ENCODE peak calls at places on chromosomes 1 and 21, in five cellular contexts. One of them, this sample, is unnamed.

GRCh38 chr1:226903819-226904710 is 33.6 kb downstream of the PSEN2 start:
- DNase-seq in GM12891: no peak
- DNase-seq in HepG2: no peak
- DNase-seq in GM12878: no peak
- DNase-seq in H1: no peak
- DNase-seq in this sample: no peak

GRCh38 chr1:218347713-218348627 is 2.8 kb downstream of the TGFB2 start:
- DNase-seq in GM12891: no peak
- DNase-seq in HepG2: no peak
- DNase-seq in GM12878: no peak
- DNase-seq in H1: no peak
- DNase-seq in this sample: no peak

GRCh38 chr1:168229893-168230292 is 4.1 kb downstream of the SFT2D2 start:
- DNase-seq in GM12891: no peak
- DNase-seq in HepG2: no peak
- DNase-seq in GM12878: no peak
- DNase-seq in H1: no peak
- DNase-seq in this sample: no peak

GRCh38 chr1:39395357-39395831 is 96.0 kb upstream of the BMP8A start:
- DNase-seq in GM12891: no peak
- DNase-seq in HepG2: peak; percentile 21
- DNase-seq in GM12878: no peak
- DNase-seq in H1: no peak
- DNase-seq in this sample: no peak

GRCh38 chr1:179197690-179198297 is 31.7 kb downstream of the ABL2 start:
- DNase-seq in GM12891: no peak
- DNase-seq in HepG2: no peak
- DNase-seq in GM12878: no peak
- DNase-seq in H1: no peak
- DNase-seq in this sample: no peak

GRCh38 chr1:51000160-51000559 is 30.1 kb downstream of the CDKN2C start:
- DNase-seq in GM12891: peak; percentile 18
- DNase-seq in HepG2: no peak
- DNase-seq in GM12878: no peak
- DNase-seq in H1: no peak
- DNase-seq in this sample: no peak

GRCh38 chr1:2547210-2548067 is 8.7 kb upstream of the TNFRSF14 start:
- DNase-seq in GM12891: peak; percentile 64
- DNase-seq in HepG2: no peak
- DNase-seq in GM12878: no peak
- DNase-seq in H1: no peak
- DNase-seq in this sample: no peak

GRCh38 chr1:183024352-183025337 is 1.4 kb downstream of the LAMC1 start:
- DNase-seq in GM12891: no peak
- DNase-seq in HepG2: no peak
- DNase-seq in GM12878: no peak
- DNase-seq in H1: no peak
- DNase-seq in this sample: no peak

GRCh38 chr1:205523891-205524793 is 19.7 kb downstream of the CDK18 start:
- DNase-seq in GM12891: peak; percentile 70
- DNase-seq in HepG2: peak; percentile 68
- DNase-seq in GM12878: no peak
- DNase-seq in H1: peak; percentile 63
- DNase-seq in this sample: peak; percentile 87

GRCh38 chr21:36717901-36718465 is 19.1 kb downstream of the SIM2 start:
- DNase-seq in GM12891: no peak
- DNase-seq in HepG2: no peak
- DNase-seq in GM12878: no peak
- DNase-seq in H1: no peak
- DNase-seq in this sample: no peak

GRCh38 chr21:24210130-24210529 is 1397.2 kb downstream of the MRPL39 start:
- DNase-seq in GM12891: no peak
- DNase-seq in HepG2: no peak
- DNase-seq in GM12878: no peak
- DNase-seq in H1: no peak
- DNase-seq in this sample: no peak

GRCh38 chr21:28727809-28728208 is 264.9 kb downstream of the LTN1 start:
- DNase-seq in GM12891: no peak
- DNase-seq in HepG2: no peak
- DNase-seq in GM12878: no peak
- DNase-seq in H1: no peak
- DNase-seq in this sample: no peak

GRCh38 chr1:145917595-145917994 is 922 bp downstream of the PEX11B start:
- DNase-seq in GM12891: no peak
- DNase-seq in HepG2: no peak
- DNase-seq in GM12878: no peak
- DNase-seq in H1: no peak
- DNase-seq in this sample: no peak

GRCh38 chr1:181089017-181089776 is 697 bp downstream of the IER5 start:
- DNase-seq in GM12891: no peak
- DNase-seq in HepG2: no peak
- DNase-seq in GM12878: no peak
- DNase-seq in H1: no peak
- DNase-seq in this sample: peak; percentile 73

GRCh38 chr21:26506951-26507350 is 66.1 kb downstream of the CYYR1 start:
- DNase-seq in GM12891: no peak
- DNase-seq in HepG2: no peak
- DNase-seq in GM12878: no peak
- DNase-seq in H1: no peak
- DNase-seq in this sample: no peak

GRCh38 chr21:14116080-14116481 is 94.7 kb downstream of the LIPI start:
- DNase-seq in GM12891: no peak
- DNase-seq in HepG2: no peak
- DNase-seq in GM12878: peak; percentile 63
- DNase-seq in H1: no peak
- DNase-seq in this sample: no peak

GRCh38 chr1:26259578-26259977 is 20.3 kb upstream of the SH3BGRL3 start:
- DNase-seq in GM12891: no peak
- DNase-seq in HepG2: no peak
- DNase-seq in GM12878: no peak
- DNase-seq in H1: no peak
- DNase-seq in this sample: no peak

GRCh38 chr1:247118946-247119446 is 14.8 kb upstream of the ZNF669 start:
- DNase-seq in GM12891: no peak
- DNase-seq in HepG2: peak; percentile 79
- DNase-seq in GM12878: no peak
- DNase-seq in H1: peak; percentile 93
- DNase-seq in this sample: peak; percentile 72

GRCh38 chr1:117025568-117025967 is 24.0 kb downstream of the CD101 start:
- DNase-seq in GM12891: no peak
- DNase-seq in HepG2: no peak
- DNase-seq in GM12878: no peak
- DNase-seq in H1: no peak
- DNase-seq in this sample: no peak

GRCh38 chr1:224529844-224530243 is 86.3 kb upstream of the CNIH3 start:
- DNase-seq in GM12891: no peak
- DNase-seq in HepG2: no peak
- DNase-seq in GM12878: no peak
- DNase-seq in H1: no peak
- DNase-seq in this sample: no peak

GRCh38 chr1:49197081-49197480 is 420.4 kb upstream of the BEND5 start:
- DNase-seq in GM12891: no peak
- DNase-seq in HepG2: no peak
- DNase-seq in GM12878: no peak
- DNase-seq in H1: no peak
- DNase-seq in this sample: no peak

GRCh38 chr1:61502011-61502410 is 222.9 kb downstream of the TM2D1 start:
- DNase-seq in GM12891: no peak
- DNase-seq in HepG2: no peak
- DNase-seq in GM12878: no peak
- DNase-seq in H1: no peak
- DNase-seq in this sample: no peak

GRCh38 chr1:39898648-39899603 is 2.8 kb downstream of the MYCL start:
- DNase-seq in GM12891: peak; percentile 34
- DNase-seq in HepG2: peak; percentile 82
- DNase-seq in GM12878: no peak
- DNase-seq in H1: no peak
- DNase-seq in this sample: peak; percentile 85

GRCh38 chr1:17437260-17438175 is 2.0 kb downstream of the RCC2 start:
- DNase-seq in GM12891: peak; percentile 83
- DNase-seq in HepG2: no peak
- DNase-seq in GM12878: no peak
- DNase-seq in H1: no peak
- DNase-seq in this sample: peak; percentile 96
- TF ChIP-seq TAF1 in GM12891: no peak
- TF ChIP-seq TAF1 in HepG2: no peak
- TF ChIP-seq TAF1 in GM12878: no peak
- TF ChIP-seq TAF1 in H1: peak; percentile 32
- TF ChIP-seq TAF1 in this sample: peak; percentile 15

GRCh38 chr1:107444302-107444701 is 303.5 kb downstream of the NTNG1 start:
- DNase-seq in GM12891: no peak
- DNase-seq in HepG2: no peak
- DNase-seq in GM12878: no peak
- DNase-seq in H1: no peak
- DNase-seq in this sample: no peak
- TF ChIP-seq TAF1 in GM12891: no peak
- TF ChIP-seq TAF1 in HepG2: no peak
- TF ChIP-seq TAF1 in GM12878: no peak
- TF ChIP-seq TAF1 in H1: no peak
- TF ChIP-seq TAF1 in this sample: no peak

GRCh38 chr21:39182484-39183271 is 573 bp downstream of the PSMG1 start:
- DNase-seq in GM12891: no peak
- DNase-seq in HepG2: no peak
- DNase-seq in GM12878: no peak
- DNase-seq in H1: no peak
- DNase-seq in this sample: no peak

GRCh38 chr21:39182016-39182415 is 1.2 kb downstream of the PSMG1 start:
- DNase-seq in GM12891: no peak
- DNase-seq in HepG2: no peak
- DNase-seq in GM12878: no peak
- DNase-seq in H1: no peak
- DNase-seq in this sample: no peak

GRCh38 chr21:39183272-39184049 is at the start of gene PSMG1:
- DNase-seq in GM12891: peak; percentile 65
- DNase-seq in HepG2: peak; percentile 88
- DNase-seq in GM12878: peak; percentile 77
- DNase-seq in H1: peak; percentile 77
- DNase-seq in this sample: peak; percentile 94

GRCh38 chr21:39180429-39181019 is 2.7 kb downstream of the PSMG1 start:
- DNase-seq in GM12891: no peak
- DNase-seq in HepG2: no peak
- DNase-seq in GM12878: no peak
- DNase-seq in H1: no peak
- DNase-seq in this sample: no peak

DNA sequence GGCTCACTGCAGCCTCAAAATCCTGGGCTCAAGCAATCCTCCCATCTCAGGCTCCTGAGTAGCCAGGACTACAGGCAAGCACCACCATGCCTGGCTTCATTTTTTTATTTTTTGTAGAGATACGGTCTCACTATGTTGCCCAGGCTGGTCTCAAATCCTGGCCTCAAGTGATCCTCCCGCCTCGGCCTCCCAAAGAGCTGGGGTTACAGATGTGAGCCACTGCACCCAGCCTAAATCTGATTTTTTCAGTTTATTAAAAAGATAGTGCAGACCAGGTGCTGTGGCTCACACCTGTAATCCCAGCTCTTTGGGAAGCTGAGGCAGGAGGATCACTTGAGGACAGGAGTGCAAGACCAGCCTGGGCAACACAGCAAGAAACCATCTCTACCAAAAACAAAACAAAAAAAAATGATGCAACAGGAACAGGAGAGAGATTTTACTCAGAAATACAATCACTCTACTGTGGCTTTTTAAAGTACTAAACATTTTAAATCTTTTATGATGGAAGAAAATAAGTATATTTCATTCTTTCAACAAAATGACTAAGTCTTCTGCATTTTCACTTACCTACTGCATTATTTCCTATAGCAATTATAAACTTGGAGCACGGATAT is 1.9 kb downstream of the PSMG1 start:
- DNase-seq in GM12891: no peak
- DNase-seq in HepG2: no peak
- DNase-seq in GM12878: no peak
- DNase-seq in H1: no peak
- DNase-seq in this sample: no peak
- TF ChIP-seq TAF1 in GM12891: no peak
- TF ChIP-seq TAF1 in HepG2: no peak
- TF ChIP-seq TAF1 in GM12878: no peak
- TF ChIP-seq TAF1 in H1: no peak
- TF ChIP-seq TAF1 in this sample: no peak

GRCh38 chr1:154430903-154431302 is 25.8 kb downstream of the IL6R start:
- DNase-seq in GM12891: no peak
- DNase-seq in HepG2: no peak
- DNase-seq in GM12878: no peak
- DNase-seq in H1: no peak
- DNase-seq in this sample: no peak

GRCh38 chr1:154433161-154433681 is 28.1 kb downstream of the IL6R start:
- DNase-seq in GM12891: no peak
- DNase-seq in HepG2: no peak
- DNase-seq in GM12878: no peak
- DNase-seq in H1: no peak
- DNase-seq in this sample: no peak

GRCh38 chr1:154429118-154429517 is 24.0 kb downstream of the IL6R start:
- DNase-seq in GM12891: no peak
- DNase-seq in HepG2: no peak
- DNase-seq in GM12878: no peak
- DNase-seq in H1: no peak
- DNase-seq in this sample: no peak

GRCh38 chr1:154429841-154430611 is 24.9 kb downstream of the IL6R start:
- DNase-seq in GM12891: no peak
- DNase-seq in HepG2: no peak
- DNase-seq in GM12878: no peak
- DNase-seq in H1: no peak
- DNase-seq in this sample: no peak

GRCh38 chr1:154431586-154432373 is 26.6 kb downstream of the IL6R start:
- DNase-seq in GM12891: no peak
- DNase-seq in HepG2: no peak
- DNase-seq in GM12878: no peak
- DNase-seq in H1: no peak
- DNase-seq in this sample: no peak
- TF ChIP-seq TAF1 in GM12891: no peak
- TF ChIP-seq TAF1 in HepG2: no peak
- TF ChIP-seq TAF1 in GM12878: no peak
- TF ChIP-seq TAF1 in H1: no peak
- TF ChIP-seq TAF1 in this sample: no peak

GRCh38 chr1:177328251-177328650 is 157.5 kb downstream of the BRINP2 start:
- DNase-seq in GM12891: no peak
- DNase-seq in HepG2: no peak
- DNase-seq in GM12878: no peak
- DNase-seq in H1: no peak
- DNase-seq in this sample: no peak

GRCh38 chr1:177334856-177335255 is 164.1 kb downstream of the BRINP2 start:
- DNase-seq in GM12891: no peak
- DNase-seq in HepG2: no peak
- DNase-seq in GM12878: no peak
- DNase-seq in H1: no peak
- DNase-seq in this sample: no peak

GRCh38 chr1:177334276-177334675 is 163.5 kb downstream of the BRINP2 start:
- DNase-seq in GM12891: no peak
- DNase-seq in HepG2: no peak
- DNase-seq in GM12878: no peak
- DNase-seq in H1: no peak
- DNase-seq in this sample: peak; percentile 19

GRCh38 chr1:177329871-177330270 is 159.1 kb downstream of the BRINP2 start:
- DNase-seq in GM12891: no peak
- DNase-seq in HepG2: no peak
- DNase-seq in GM12878: no peak
- DNase-seq in H1: no peak
- DNase-seq in this sample: no peak
- TF ChIP-seq TAF1 in GM12891: no peak
- TF ChIP-seq TAF1 in HepG2: no peak
- TF ChIP-seq TAF1 in GM12878: no peak
- TF ChIP-seq TAF1 in H1: no peak
- TF ChIP-seq TAF1 in this sample: no peak

This sample was measured in SK-N-SH.